ENCODE peak calls at places on chromosomes 5 and 9, in five cellular contexts. N, F, U, B and E are unnamed samples. For H3K9me3, the result is how much of the 10 kb centered on the place peaks cover.

GRCh38 chr9:134024393-134024792 is 888 bp upstream of the BRD3OS start:
- DNase-seq in N (no peak), F (no peak), U (no peak), B (no peak), E (no peak)

GRCh38 chr5:141641634-141642278 is 5.0 kb downstream of the RELL2 start:
- DNase-seq in N (no peak), F (no peak), U (no peak), B (peak), E (no peak)

GRCh38 chr5:155631116-155631515 is 617.6 kb downstream of the KIF4B start:
- DNase-seq in N (no peak), F (no peak), U (no peak), B (peak), E (no peak)

GRCh38 chr9:95156074-95156473 is 161.4 kb downstream of the FANCC start:
- DNase-seq in N (no peak), F (no peak), U (no peak), B (no peak), E (no peak)

GRCh38 chr9:105697871-105698270 is 3.5 kb downstream of the TMEM38B start:
- DNase-seq in N (no peak), F (no peak), U (no peak), B (no peak), E (no peak)

GRCh38 chr5:76660360-76660759 is 37.2 kb upstream of the F2RL2 start:
- DNase-seq in N (no peak), F (no peak), U (no peak), B (no peak), E (no peak)

GRCh38 chr9:110282023-110282766 is 25.9 kb upstream of the TXN start:
- DNase-seq in N (no peak), F (no peak), U (no peak), B (peak), E (no peak)

GRCh38 chr5:29796018-29796417 is 1397.5 kb upstream of the CDH6 start:
- DNase-seq in N (no peak), F (no peak), U (no peak), B (no peak), E (no peak)

GRCh38 chr5:36894950-36895349 is 18.4 kb downstream of the NIPBL start:
- DNase-seq in N (no peak), F (no peak), U (no peak), B (no peak), E (no peak)

GRCh38 chr9:127853312-127854168 is 918 bp downstream of the ENG start:
- DNase-seq in N (no peak), F (no peak), U (no peak), B (no peak), E (no peak)

GRCh38 chr9:104906441-104907277 is 21.3 kb downstream of the ABCA1 start:
- DNase-seq in N (no peak), F (no peak), U (no peak), B (no peak), E (no peak)

GRCh38 chr5:1876708-1877433 is 5.9 kb downstream of the IRX4 start:
- DNase-seq in N (no peak), F (no peak), U (no peak), B (no peak), E (no peak)

GRCh38 chr5:150931368-150931965 is 26.7 kb upstream of the ZNF300 start:
- DNase-seq in N (no peak), F (no peak), U (no peak), B (no peak), E (no peak)
- H3K9me3 ChIP-seq in N (under half), F (under half), U (under half), B (half or more), E (half or more)

GRCh38 chr5:35557199-35557598 is 60.5 kb upstream of the SPEF2 start:
- DNase-seq in N (no peak), F (no peak), U (no peak), B (no peak), E (no peak)

GRCh38 chr5:35557742-35558141 is 59.9 kb upstream of the SPEF2 start:
- DNase-seq in N (no peak), F (no peak), U (no peak), B (no peak), E (no peak)
- H3K9me3 ChIP-seq in N (under half), F (under half), U (under half), B (under half), E (under half)

GRCh38 chr5:158546748-158547147 is 553.0 kb downstream of the EBF1 start:
- DNase-seq in N (no peak), F (no peak), U (no peak), B (no peak), E (no peak)

GRCh38 chr5:158546080-158546479 is 553.6 kb downstream of the EBF1 start:
- DNase-seq in N (no peak), F (no peak), U (no peak), B (no peak), E (no peak)

GRCh38 chr5:158553195-158553945 is 546.3 kb downstream of the EBF1 start:
- DNase-seq in N (no peak), F (no peak), U (no peak), B (no peak), E (peak)

GRCh38 chr5:158552241-158552640 is 547.5 kb downstream of the EBF1 start:
- DNase-seq in N (no peak), F (no peak), U (no peak), B (no peak), E (no peak)

DNA sequence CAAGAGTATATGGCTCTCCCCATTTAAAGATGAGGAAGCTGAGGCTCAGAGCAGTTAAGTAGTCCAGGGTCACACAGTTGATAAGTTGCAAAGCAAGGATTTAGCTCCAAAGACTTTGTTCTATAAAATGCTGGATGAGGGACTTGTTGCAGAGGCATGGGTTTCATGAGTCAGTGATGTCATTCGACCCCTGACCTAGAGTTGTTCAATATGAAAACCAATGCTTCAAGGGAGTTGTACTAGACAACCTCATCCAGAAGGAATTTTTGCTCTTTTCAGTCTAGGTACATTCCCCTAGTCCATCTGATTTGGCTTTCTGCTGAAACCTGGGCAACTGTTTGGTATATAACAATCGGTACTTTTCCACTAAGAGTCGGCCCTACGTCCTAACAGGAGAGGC is 550.4 kb downstream of the EBF1 start:
- DNase-seq in N (no peak), F (no peak), U (no peak), B (no peak), E (no peak)
- H3K9me3 ChIP-seq in N (under half), F (under half), U (under half), B (under half), E (under half)

DNA sequence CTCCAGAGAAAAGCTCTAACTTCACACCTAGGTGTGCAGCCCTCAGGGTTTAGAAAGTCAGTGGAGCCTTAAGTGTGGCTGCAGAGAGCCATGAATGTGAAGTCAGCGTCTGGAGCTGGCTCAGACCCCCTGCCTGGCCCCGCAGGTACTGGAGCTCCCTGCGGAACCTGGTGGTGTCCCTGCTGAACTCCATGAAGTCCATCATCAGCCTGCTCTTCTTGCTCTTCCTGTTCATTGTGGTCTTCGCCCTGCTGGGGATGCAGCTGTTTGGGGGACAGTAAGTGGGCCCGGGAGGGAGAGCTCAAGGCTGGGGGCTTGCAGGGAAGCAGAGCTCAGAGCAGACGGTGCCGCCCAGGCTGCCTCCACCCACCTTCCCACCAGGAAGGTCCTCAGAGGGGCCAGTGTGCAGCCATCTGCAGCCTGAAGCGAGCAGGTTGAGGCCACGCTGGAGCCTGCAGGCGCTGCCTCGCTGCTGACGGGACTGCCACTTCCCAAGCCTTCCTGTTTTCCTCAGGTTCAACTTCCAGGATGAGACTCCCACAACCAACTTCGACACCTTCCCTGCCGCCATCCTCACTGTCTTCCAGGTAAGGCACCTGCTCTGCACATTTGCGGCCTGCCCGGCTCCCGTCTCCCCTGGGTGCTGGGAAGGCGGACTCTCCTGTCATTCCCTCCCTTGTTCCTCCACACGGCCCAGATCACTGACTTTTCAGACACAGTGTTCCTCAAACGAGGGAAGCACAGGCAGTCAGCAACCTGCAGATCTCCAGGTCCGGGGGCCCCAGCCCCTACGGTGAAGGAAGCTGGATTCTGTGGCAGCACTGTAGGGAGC is 108.9 kb downstream of the CACNA1B start:
- DNase-seq in N (peak), F (no peak), U (no peak), B (no peak), E (no peak)
- H3K9me3 ChIP-seq in N (under half), F (under half), U (half or more), B (under half), E (under half)

GRCh38 chr9:138120072-138120471 is 242.5 kb downstream of the CACNA1B start:
- DNase-seq in N (no peak), F (no peak), U (no peak), B (no peak), E (no peak)

GRCh38 chr9:138117101-138117750 is 239.6 kb downstream of the CACNA1B start:
- DNase-seq in N (no peak), F (no peak), U (no peak), B (no peak), E (no peak)

GRCh38 chr9:138119202-138120027 is 241.8 kb downstream of the CACNA1B start:
- DNase-seq in N (no peak), F (no peak), U (no peak), B (no peak), E (no peak)

GRCh38 chr9:138117836-138118235 is 240.3 kb downstream of the CACNA1B start:
- DNase-seq in N (no peak), F (no peak), U (no peak), B (no peak), E (no peak)

DNA sequence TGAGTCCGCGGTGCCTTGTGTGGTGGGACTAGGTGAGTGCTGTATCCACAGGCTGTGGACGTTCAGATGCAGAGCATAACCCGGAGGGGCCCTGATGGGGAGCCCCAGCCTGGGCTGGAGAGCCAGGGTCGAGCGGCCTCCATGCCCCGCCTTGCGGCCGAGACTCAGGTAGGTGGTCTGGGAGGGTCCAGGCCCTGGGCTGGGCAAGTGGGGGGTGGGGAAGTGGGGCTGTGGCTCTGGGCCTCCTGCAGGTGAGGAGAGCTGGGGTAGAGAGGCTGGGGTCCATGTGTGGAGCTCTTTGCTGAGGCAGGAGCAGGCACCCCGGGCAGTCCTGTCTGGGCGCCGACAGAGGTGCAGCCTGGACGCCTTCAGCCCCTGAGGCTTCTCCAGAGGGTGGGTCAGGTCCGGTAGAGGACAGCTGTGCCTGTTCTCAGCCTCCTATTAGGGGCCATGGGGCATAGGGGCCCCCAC is 241.1 kb downstream of the CACNA1B start:
- DNase-seq in N (no peak), F (no peak), U (no peak), B (no peak), E (no peak)
- H3K9me3 ChIP-seq in N (under half), F (under half), U (half or more), B (under half), E (under half)

GRCh38 chr5:71829206-71829605 is 110.1 kb downstream of the CARTPT start:
- DNase-seq in N (no peak), F (no peak), U (no peak), B (no peak), E (no peak)
- H3K9me3 ChIP-seq in N (under half), F (under half), U (under half), B (under half), E (under half)